ENCODE peak calls at places on chromosomes 1 and 21, in seven cellular contexts. K is GM12865; G is activated T-cell treated with anti-CD3 and anti-CD28 coated beads for 1 hour; A is posterior vena cava; N is GM19239; S is stimulated activated CD4-positive, alpha-beta T cell treated with anti-CD3 and anti-CD28 coated beads, Interleukin-1b, Interleukin-23, amount 100 ng/mL, for 4 hours; E is RWPE1. L is an unnamed sample.

GRCh38 chr1:56081151-56081550 is 498.2 kb downstream of the PLPP3 start:
- DNase-seq in A (peak), S (no peak), E (no peak), N (no peak), K (no peak), G (no peak), L (no peak)

GRCh38 chr1:192158181-192158580 is at the start of gene RGS18:
- DNase-seq in G (no peak), K (peak), E (no peak), S (no peak), N (no peak), A (no peak), L (peak)

GRCh38 chr21:38134084-38134873 is 122.5 kb upstream of the KCNJ15 start:
- DNase-seq in K (no peak), G (no peak), A (no peak), S (no peak), N (no peak), E (no peak), L (no peak)

GRCh38 chr1:115676498-115677171 is 34.9 kb downstream of the VANGL1 start:
- DNase-seq in G (no peak), N (no peak), E (no peak), K (no peak), S (no peak), A (no peak), L (no peak)

GRCh38 chr1:89743788-89744187 is 77.0 kb upstream of the LRRC8D start:
- DNase-seq in N (no peak), E (no peak), A (no peak), K (no peak), S (no peak), G (no peak), L (no peak)

GRCh38 chr1:67937651-67938050 is 104.4 kb upstream of the GNG12 start:
- DNase-seq in S (no peak), E (no peak), G (no peak), A (no peak), N (no peak), K (no peak), L (peak)

GRCh38 chr1:24390924-24391782 is 22.4 kb downstream of the STPG1 start:
- DNase-seq in G (peak), K (peak), S (peak), N (no peak), E (peak), A (peak), L (peak)

GRCh38 chr1:23590058-23590783 is 30.9 kb upstream of the ID3 start:
- DNase-seq in K (peak), A (no peak), G (no peak), E (no peak), S (no peak), N (no peak), L (no peak)

GRCh38 chr1:47866631-47867446 is 130.3 kb downstream of the TRABD2B start:
- DNase-seq in E (no peak), G (no peak), A (no peak), K (no peak), S (no peak), N (no peak), L (no peak)

GRCh38 chr1:63255153-63255552 is 67.2 kb upstream of the FOXD3 start:
- DNase-seq in K (no peak), G (no peak), N (no peak), E (no peak), S (no peak), A (no peak), L (peak)

GRCh38 chr1:157490337-157491165 is 61.8 kb downstream of the FCRL5 start:
- DNase-seq in E (peak), A (peak), S (peak), N (peak), G (peak), K (peak), L (peak)

GRCh38 chr21:34320006-34320405 is 43.8 kb upstream of the KCNE2 start:
- DNase-seq in A (no peak), E (no peak), S (no peak), G (no peak), N (no peak), K (no peak), L (peak)

GRCh38 chr1:31230378-31230777 is 9.3 kb downstream of the NKAIN1 start:
- DNase-seq in N (no peak), E (no peak), A (no peak), S (no peak), G (no peak), K (no peak), L (no peak)

GRCh38 chr1:202063093-202063492 is 52.7 kb downstream of the ELF3 start:
- DNase-seq in E (no peak), A (no peak), S (no peak), K (no peak), N (no peak), G (no peak), L (peak)

GRCh38 chr1:26785611-26786436 is 1.9 kb upstream of the PIGV start:
- DNase-seq in A (no peak), K (no peak), G (no peak), N (no peak), E (no peak), S (no peak), L (peak)

GRCh38 chr1:207970329-207971038 is 59.6 kb upstream of the CD34 start:
- DNase-seq in E (no peak), A (no peak), S (no peak), N (no peak), K (no peak), G (no peak), L (peak)

GRCh38 chr1:52139817-52140540 is 1.9 kb upstream of the ZFYVE9 start:
- DNase-seq in E (peak), G (no peak), K (peak), S (peak), N (peak), A (no peak), L (peak)

GRCh38 chr1:36523850-36524249 is 41.1 kb upstream of the CSF3R start:
- DNase-seq in E (no peak), S (peak), N (no peak), G (no peak), A (no peak), K (no peak), L (no peak)

GRCh38 chr1:157284446-157284845 is 146.3 kb upstream of the ETV3 start:
- DNase-seq in A (no peak), K (no peak), G (no peak), E (no peak), N (no peak), S (no peak), L (no peak)

GRCh38 chr1:43350976-43351375 is 7.8 kb upstream of the CDC20 start:
- DNase-seq in S (no peak), G (no peak), N (no peak), K (no peak), E (no peak), A (no peak), L (no peak)

GRCh38 chr1:27145934-27146354 is 9.0 kb downstream of the SLC9A1 start:
- DNase-seq in G (no peak), S (no peak), K (no peak), A (peak), E (peak), N (no peak), L (peak)

GRCh38 chr1:20896824-20897223 is 109.7 kb upstream of the HP1BP3 start:
- DNase-seq in A (no peak), K (no peak), E (peak), S (no peak), G (no peak), N (no peak), L (peak)

GRCh38 chr1:231878737-231879136 is 252.1 kb downstream of the DISC1 start:
- DNase-seq in N (no peak), K (no peak), A (no peak), S (no peak), E (no peak), G (no peak), L (no peak)

GRCh38 chr1:12549460-12550349 is 68.3 kb downstream of the DHRS3 start:
- DNase-seq in S (no peak), G (no peak), E (peak), A (peak), K (no peak), N (no peak), L (peak)

GRCh38 chr1:63951076-63951946 is 177.5 kb downstream of the ROR1 start:
- DNase-seq in E (no peak), N (no peak), G (no peak), K (no peak), A (no peak), S (no peak), L (peak)

GRCh38 chr1:193070942-193071341 is 11.5 kb downstream of the RO60 start:
- DNase-seq in A (no peak), S (no peak), G (no peak), E (no peak), N (no peak), K (peak), L (peak)

GRCh38 chr1:217134857-217135568 is 411.8 kb upstream of the ESRRG start:
- DNase-seq in G (no peak), A (no peak), K (no peak), E (peak), S (no peak), N (no peak), L (peak)

GRCh38 chr1:40153073-40153770 is 8.0 kb upstream of the RLF start:
- DNase-seq in K (peak), A (no peak), G (no peak), N (no peak), S (peak), E (peak), L (peak)

GRCh38 chr1:240344918-240345317 is 253.2 kb downstream of the FMN2 start:
- DNase-seq in E (no peak), A (no peak), S (no peak), K (no peak), G (no peak), N (no peak), L (peak)

GRCh38 chr1:160209656-160210046 is 4.5 kb downstream of the PEA15 start:
- DNase-seq in A (no peak), G (no peak), K (no peak), E (no peak), S (no peak), N (no peak), L (peak)

GRCh38 chr1:19204665-19205266 is 5.3 kb downstream of the UBR4 start:
- DNase-seq in G (no peak), E (no peak), A (no peak), S (no peak), K (no peak), N (no peak), L (peak)

GRCh38 chr1:31510304-31510703 is 66.0 kb upstream of the TINAGL1 start:
- DNase-seq in S (no peak), E (no peak), A (no peak), G (no peak), K (no peak), N (no peak), L (no peak)

GRCh38 chr1:39158330-39159086 is 46.0 kb upstream of the MACF1 start:
- DNase-seq in A (no peak), E (no peak), K (peak), N (no peak), S (no peak), G (no peak), L (peak)

GRCh38 chr1:114286960-114287359 is 133.3 kb upstream of the SYT6 start:
- DNase-seq in S (no peak), G (no peak), N (no peak), K (no peak), E (no peak), A (no peak), L (no peak)

GRCh38 chr1:41481109-41481775 is 3.2 kb downstream of the EDN2 start:
- DNase-seq in E (no peak), G (no peak), K (no peak), N (no peak), S (no peak), A (no peak), L (no peak)